ENCODE peak calls at places on chromosomes 3 and 15, in nine cellular contexts. S, Y, C, A, O, B, R, V and I are unnamed samples. For H3K9me3, the result is how much of the 10 kb centered on the place peaks cover.

GRCh38 chr3:155744626-155745324 is at the start of gene PLCH1:
- DNase-seq in Y (peak), V (peak), C (peak), B (peak), O (peak), A (peak), R (no peak), S (peak), I (peak)

GRCh38 chr15:76674883-76675282 is 230.3 kb downstream of the SCAPER start:
- DNase-seq in O (no peak), C (no peak), A (no peak), V (no peak), B (no peak), Y (no peak), R (no peak), S (no peak), I (no peak)

GRCh38 chr15:95682129-95682528 is 648.4 kb upstream of the NR2F2 start:
- DNase-seq in R (no peak), B (no peak), V (no peak), A (no peak), Y (no peak), S (no peak), O (no peak), C (no peak), I (no peak)

GRCh38 chr3:136624894-136625815 is 127.0 kb downstream of the STAG1 start:
- DNase-seq in C (no peak), V (no peak), R (no peak), S (no peak), Y (no peak), A (peak), B (no peak), O (no peak), I (no peak)

GRCh38 chr3:153246805-153247204 is 84.8 kb downstream of the RAP2B start:
- DNase-seq in O (no peak), R (no peak), Y (no peak), B (no peak), S (no peak), V (no peak), A (no peak), C (no peak), I (no peak)

GRCh38 chr3:52202384-52203077 is 4.6 kb downstream of the ALAS1 start:
- DNase-seq in C (no peak), A (no peak), B (no peak), R (no peak), S (no peak), V (peak), Y (no peak), O (no peak), I (no peak)

GRCh38 chr3:64998317-64998716 is 310.5 kb upstream of the ADAMTS9 start:
- DNase-seq in O (no peak), Y (no peak), R (no peak), B (no peak), A (no peak), S (no peak), V (no peak), C (no peak), I (no peak)

GRCh38 chr3:98551754-98552153 is 20.0 kb downstream of the GPR15 start:
- DNase-seq in C (no peak), B (no peak), R (no peak), O (no peak), S (no peak), V (no peak), A (no peak), Y (no peak), I (no peak)

GRCh38 chr3:29512620-29513019 is 231.7 kb downstream of the RBMS3 start:
- DNase-seq in A (no peak), B (no peak), O (no peak), Y (no peak), R (no peak), C (no peak), V (no peak), S (no peak), I (no peak)

GRCh38 chr15:99432271-99433025 is 133.3 kb upstream of the MEF2A start:
- DNase-seq in B (no peak), V (peak), Y (peak), O (peak), S (no peak), A (no peak), R (no peak), C (peak), I (no peak)

GRCh38 chr3:133563186-133563591 is 10.3 kb upstream of the CDV3 start:
- DNase-seq in V (no peak), R (no peak), C (no peak), S (no peak), B (no peak), O (no peak), A (no peak), Y (no peak), I (no peak)

GRCh38 chr3:204102-204501 is 7.5 kb downstream of the CHL1 start:
- DNase-seq in B (no peak), V (no peak), A (no peak), S (no peak), R (no peak), Y (no peak), O (no peak), C (no peak), I (no peak)

GRCh38 chr15:73982251-73982962 is 9.7 kb downstream of the STOML1 start:
- DNase-seq in A (no peak), O (peak), V (peak), S (peak), C (peak), R (no peak), Y (peak), B (peak), I (peak)

GRCh38 chr15:83030021-83030420 is 18.6 kb upstream of the C15orf40 start:
- DNase-seq in A (no peak), Y (no peak), B (no peak), C (no peak), S (no peak), R (no peak), O (no peak), V (no peak), I (no peak)

GRCh38 chr15:31116423-31117030 is 15.0 kb upstream of the TRPM1 start:
- DNase-seq in R (no peak), Y (no peak), V (no peak), O (no peak), A (no peak), S (no peak), C (no peak), B (no peak), I (no peak)

GRCh38 chr15:65558336-65558735 is 28.1 kb downstream of the HACD3 start:
- DNase-seq in O (no peak), Y (no peak), V (peak), A (no peak), B (no peak), C (no peak), S (no peak), R (no peak), I (no peak)

GRCh38 chr3:125381743-125382142 is 6.6 kb upstream of the ZNF148 start:
- DNase-seq in A (peak), V (no peak), O (no peak), C (no peak), B (no peak), R (no peak), Y (no peak), S (no peak), I (no peak)

GRCh38 chr15:68374346-68374745 is 57.6 kb downstream of the ITGA11 start:
- DNase-seq in A (no peak), R (no peak), V (no peak), S (no peak), C (peak), O (peak), Y (no peak), B (no peak), I (no peak)

GRCh38 chr3:72529084-72529483 is 319.2 kb downstream of the SHQ1 start:
- DNase-seq in C (no peak), Y (no peak), S (no peak), B (no peak), R (no peak), V (no peak), O (no peak), A (no peak), I (no peak)

GRCh38 chr15:86483936-86484335 is 404.3 kb downstream of the AGBL1 start:
- DNase-seq in A (no peak), B (no peak), V (no peak), C (no peak), Y (no peak), R (no peak), O (no peak), S (no peak), I (no peak)

GRCh38 chr3:169144691-169145090 is 518.8 kb downstream of the MECOM start:
- DNase-seq in C (no peak), Y (no peak), V (no peak), R (no peak), A (no peak), O (no peak), B (no peak), S (no peak), I (no peak)

GRCh38 chr15:59594493-59594942 is 17.1 kb upstream of the GCNT3 start:
- DNase-seq in R (no peak), S (no peak), A (peak), Y (peak), V (peak), O (no peak), C (no peak), B (no peak), I (no peak)

GRCh38 chr15:57668074-57668473 is 38.4 kb upstream of the POLR2M start:
- DNase-seq in A (no peak), C (no peak), S (no peak), V (no peak), Y (no peak), B (no peak), O (no peak), R (no peak), I (no peak)

GRCh38 chr3:59308684-59309083 is 258.9 kb upstream of the CFAP20DC start:
- DNase-seq in S (no peak), Y (no peak), B (no peak), C (no peak), O (no peak), V (no peak), R (no peak), A (no peak), I (no peak)

GRCh38 chr15:31328999-31329639 is 2.5 kb downstream of the KLF13 start:
- DNase-seq in V (no peak), Y (peak), S (peak), C (no peak), O (no peak), A (no peak), B (peak), R (no peak), I (peak)

GRCh38 chr3:43949594-43949993 is 258.9 kb downstream of the ABHD5 start:
- DNase-seq in B (no peak), V (no peak), O (no peak), S (no peak), R (no peak), A (no peak), Y (no peak), C (no peak), I (no peak)

GRCh38 chr3:24128195-24129005 is 183.3 kb downstream of the NR1D2 start:
- DNase-seq in S (no peak), A (peak), Y (no peak), R (no peak), C (no peak), O (peak), V (no peak), B (no peak), I (no peak)

GRCh38 chr15:74995779-74996765 is 709 bp downstream of the SCAMP5 start:
- DNase-seq in R (no peak), C (peak), Y (peak), B (no peak), O (no peak), V (peak), A (no peak), S (no peak), I (no peak)

GRCh38 chr3:19598870-19599269 is 335.1 kb downstream of the EFHB start:
- DNase-seq in V (no peak), A (no peak), S (no peak), Y (no peak), R (no peak), B (no peak), C (no peak), O (no peak), I (no peak)
- H3K9me3 ChIP-seq in V (under half), A (under half), S (under half), Y (under half), R (under half), B (under half), C (under half), O (under half), I (under half)

GRCh38 chr15:67089218-67090193 is 24.1 kb downstream of the SMAD3 start:
- DNase-seq in Y (no peak), A (peak), V (no peak), O (no peak), S (no peak), B (no peak), R (no peak), C (no peak), I (no peak)
- TF ChIP-seq POLR2A in Y (no peak), A (no peak), V (no peak), O (no peak), S (no peak), B (no peak), R (no peak), C (no peak), I (no peak)

DNA sequence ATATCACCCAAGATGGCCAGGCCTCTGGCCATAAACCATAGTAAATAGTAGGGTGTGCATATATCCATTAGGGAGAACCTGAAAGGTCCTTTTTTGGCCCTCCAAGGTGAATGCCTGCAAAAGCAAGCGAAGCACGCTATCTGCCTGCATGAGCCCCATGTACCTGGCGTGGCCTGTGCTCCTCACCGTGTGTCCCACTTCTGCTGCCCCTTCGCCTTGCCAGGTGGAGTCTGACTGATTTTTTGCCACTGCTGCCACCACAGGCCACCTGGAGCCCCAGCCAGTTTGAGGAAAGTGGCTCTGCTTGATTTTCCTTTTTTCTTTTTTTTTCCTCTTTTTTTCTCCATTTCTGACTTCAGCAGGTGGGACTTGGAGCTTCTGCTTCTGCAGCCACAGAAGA is 139.7 kb downstream of the SNRPN start:
- DNase-seq in O (no peak), V (no peak), A (no peak), C (no peak), B (no peak), S (no peak), R (no peak), Y (no peak), I (no peak)
- H3K9me3 ChIP-seq in O (under half), V (under half), A (under half), C (under half), B (under half), S (under half), R (under half), Y (under half), I (under half)

GRCh38 chr15:78502641-78503040 is 4.7 kb upstream of the HYKK start:
- DNase-seq in R (no peak), Y (no peak), S (no peak), V (no peak), C (no peak), A (no peak), O (no peak), B (no peak), I (no peak)

GRCh38 chr15:78507831-78508160 is 419 bp downstream of the HYKK start:
- DNase-seq in Y (no peak), O (no peak), S (no peak), B (no peak), R (no peak), A (no peak), V (no peak), C (no peak), I (no peak)

GRCh38 chr15:78509726-78510312 is 2.4 kb downstream of the HYKK start:
- DNase-seq in Y (no peak), O (no peak), B (no peak), A (no peak), R (no peak), V (no peak), C (no peak), S (no peak), I (no peak)

GRCh38 chr15:78508272-78508671 is 895 bp downstream of the HYKK start:
- DNase-seq in S (no peak), R (no peak), Y (no peak), O (no peak), V (no peak), C (no peak), A (no peak), B (no peak), I (no peak)

DNA sequence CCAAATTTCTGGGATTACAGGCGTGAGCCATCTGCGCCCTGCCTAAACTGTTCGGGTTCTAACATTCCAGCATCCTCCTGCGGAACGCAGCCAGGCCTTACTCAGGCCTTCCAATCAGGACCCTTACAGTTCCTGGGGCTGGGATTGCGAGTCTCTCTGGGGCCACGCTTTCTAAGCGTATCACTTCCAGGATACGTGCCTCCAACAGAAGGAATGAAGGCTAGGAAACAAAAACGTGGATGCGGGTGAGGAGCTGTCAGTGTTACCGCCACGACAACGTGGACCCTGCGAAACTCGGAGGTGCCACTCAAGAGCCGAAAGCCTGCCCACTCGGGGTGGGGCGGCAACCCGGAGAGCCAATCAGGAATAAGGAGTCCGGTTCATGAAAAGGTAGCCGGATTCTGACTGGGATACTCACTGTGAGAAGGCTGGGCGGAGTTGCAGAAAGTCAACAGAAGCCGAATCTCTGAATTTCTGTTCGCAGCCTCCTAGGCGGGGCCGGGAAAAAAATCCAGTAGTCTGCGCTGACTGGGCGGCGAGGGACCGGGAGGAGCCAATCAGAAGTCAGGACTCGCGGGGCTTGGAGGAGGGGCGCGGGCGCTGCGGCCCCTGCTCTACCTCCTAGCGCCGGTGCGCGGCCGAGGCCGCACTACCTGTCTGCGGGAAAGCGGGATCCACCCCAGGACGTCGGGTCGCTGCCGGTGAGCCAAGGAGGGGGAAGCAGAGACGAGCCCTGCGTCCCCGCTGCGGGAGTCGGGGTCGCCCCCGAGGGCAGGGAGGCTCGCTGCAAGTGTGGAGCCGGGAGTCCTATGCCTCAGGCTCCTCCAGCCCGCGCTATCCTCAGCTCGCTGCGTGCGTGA is at the start of gene HYKK:
- DNase-seq in V (peak), O (peak), R (peak), B (peak), S (peak), Y (peak), A (peak), C (peak), I (peak)
- TF ChIP-seq POLR2A in V (no peak), O (no peak), R (no peak), B (peak), S (peak), Y (peak), A (peak), C (no peak), I (peak)

GRCh38 chr15:25184356-25185155 is 229.8 kb downstream of the SNRPN start:
- DNase-seq in S (no peak), B (peak), O (no peak), C (peak), A (no peak), R (no peak), Y (no peak), V (peak), I (no peak)
- H3K9me3 ChIP-seq in S (under half), B (under half), O (under half), C (under half), A (under half), R (under half), Y (under half), V (under half), I (under half)

GRCh38 chr15:49060710-49061483 is 14.7 kb upstream of the SECISBP2L start:
- DNase-seq in C (no peak), A (no peak), B (no peak), S (no peak), V (no peak), O (no peak), R (no peak), Y (no peak), I (no peak)
- TF ChIP-seq POLR2A in C (no peak), A (no peak), B (no peak), S (no peak), V (no peak), O (no peak), R (no peak), Y (no peak), I (no peak)